ENCODE peak calls at places on chromosomes 6 and 20, in four cellular contexts. N is A549, X is HepG2, A is K562. O is an unnamed sample.

GRCh38 chr20:31841928-31842327 is 3.5 kb downstream of the FOXS1 start:
- DNase-seq in N (peak; percentile 79), X (peak; percentile 38), A (peak; percentile 38), O (no peak)

GRCh38 chr6:158042245-158042798 is 60.7 kb downstream of the SYNJ2 start:
- DNase-seq in N (peak; percentile 51), X (peak; percentile 40), A (peak; percentile 70), O (no peak)

GRCh38 chr6:20217476-20217855 is 5.2 kb upstream of the MBOAT1 start:
- DNase-seq in N (no peak), X (no peak), A (peak; percentile 35), O (no peak)

GRCh38 chr6:38058022-38058421 is 238.5 kb downstream of the ZFAND3 start:
- DNase-seq in N (no peak), X (peak; percentile 20), A (no peak), O (peak; percentile 20)

GRCh38 chr6:100346828-100347227 is 117.9 kb downstream of the SIM1 start:
- DNase-seq in N (peak; percentile 3), X (no peak), A (no peak), O (no peak)

GRCh38 chr6:32852018-32852843 is 1.3 kb downstream of the TAP1 start:
- DNase-seq in N (no peak), X (no peak), A (no peak), O (no peak)

GRCh38 chr6:121540210-121540609 is 104.8 kb downstream of the GJA1 start:
- DNase-seq in N (no peak), X (no peak), A (no peak), O (no peak)

GRCh38 chr20:50786703-50787102 is 8.2 kb upstream of the BCAS4 start:
- DNase-seq in N (no peak), X (no peak), A (no peak), O (no peak)

GRCh38 chr6:98845201-98846020 is 11.0 kb downstream of the POU3F2 start:
- DNase-seq in N (peak; percentile 72), X (peak; percentile 40), A (peak; percentile 71), O (peak; percentile 11)

GRCh38 chr20:19940945-19941590 is 76.1 kb upstream of the NAA20 start:
- DNase-seq in N (no peak), X (no peak), A (no peak), O (no peak)

GRCh38 chr20:7015257-7015656 is 247.8 kb downstream of the BMP2 start:
- DNase-seq in N (no peak), X (no peak), A (no peak), O (no peak)

GRCh38 chr6:142902636-142903053 is 42.3 kb downstream of the HIVEP2 start:
- DNase-seq in N (peak; percentile 65), X (peak; percentile 85), A (peak; percentile 27), O (peak; percentile 67)

GRCh38 chr20:43456809-43457639 is 672 bp upstream of the SRSF6 start:
- DNase-seq in N (peak; percentile 94), X (peak; percentile 97), A (peak; percentile 94), O (peak; percentile 74)

GRCh38 chr20:3759316-3759715 is 8.2 kb downstream of the ADISSP start:
- DNase-seq in N (no peak), X (no peak), A (no peak), O (no peak)

GRCh38 chr6:39182604-39183003 is 46.7 kb downstream of the KCNK5 start:
- DNase-seq in N (no peak), X (no peak), A (no peak), O (no peak)

GRCh38 chr6:170344631-170345576 is 38.3 kb downstream of the FAM120B start:
- DNase-seq in N (peak; percentile 73), X (peak; percentile 55), A (peak; percentile 52), O (peak; percentile 20)

GRCh38 chr20:44521484-44522481 is at the start of gene SERINC3:
- DNase-seq in N (peak; percentile 94), X (peak; percentile 94), A (peak; percentile 96), O (peak; percentile 78)
- TF ChIP-seq REST in N (no peak), X (no peak), A (no peak), O (no peak)

GRCh38 chr6:136070815-136071214 is 179.3 kb downstream of the MTFR2 start:
- DNase-seq in N (no peak), X (no peak), A (no peak), O (no peak)

GRCh38 chr6:136069119-136069518 is 181.0 kb downstream of the MTFR2 start:
- DNase-seq in N (no peak), X (no peak), A (no peak), O (no peak)

GRCh38 chr6:136072691-136073090 is 177.4 kb downstream of the MTFR2 start:
- DNase-seq in N (no peak), X (no peak), A (no peak), O (no peak)

GRCh38 chr6:136076496-136076895 is 173.6 kb downstream of the MTFR2 start:
- DNase-seq in N (no peak), X (no peak), A (no peak), O (no peak)

GRCh38 chr6:136073216-136073615 is 176.9 kb downstream of the MTFR2 start:
- DNase-seq in N (no peak), X (no peak), A (no peak), O (no peak)
- TF ChIP-seq MYC in N (no peak), X (no peak), A (no peak), O (no peak)

DNA sequence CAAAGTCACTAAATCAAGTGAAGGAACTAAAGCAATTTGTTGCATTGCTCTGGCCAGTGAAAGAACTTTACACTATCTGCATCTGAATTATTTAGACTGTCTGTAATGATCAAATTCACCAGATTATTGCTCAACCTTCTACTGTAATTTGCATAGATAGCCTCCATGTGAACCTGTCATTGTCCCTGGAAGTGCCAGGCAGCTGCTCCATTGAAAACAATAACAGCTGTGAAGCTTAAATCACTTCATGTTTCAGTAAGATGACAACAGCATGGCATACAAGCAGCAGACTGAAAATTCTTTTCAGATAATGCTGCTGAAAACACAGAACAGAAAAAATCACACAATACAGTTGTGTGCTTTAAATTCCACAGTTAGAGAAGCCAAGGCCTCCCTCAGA is 248.9 kb downstream of the TPBG start:
- DNase-seq in N (no peak), X (no peak), A (no peak), O (no peak)
- TF ChIP-seq REST in N (no peak), X (no peak), A (no peak), O (no peak)

DNA sequence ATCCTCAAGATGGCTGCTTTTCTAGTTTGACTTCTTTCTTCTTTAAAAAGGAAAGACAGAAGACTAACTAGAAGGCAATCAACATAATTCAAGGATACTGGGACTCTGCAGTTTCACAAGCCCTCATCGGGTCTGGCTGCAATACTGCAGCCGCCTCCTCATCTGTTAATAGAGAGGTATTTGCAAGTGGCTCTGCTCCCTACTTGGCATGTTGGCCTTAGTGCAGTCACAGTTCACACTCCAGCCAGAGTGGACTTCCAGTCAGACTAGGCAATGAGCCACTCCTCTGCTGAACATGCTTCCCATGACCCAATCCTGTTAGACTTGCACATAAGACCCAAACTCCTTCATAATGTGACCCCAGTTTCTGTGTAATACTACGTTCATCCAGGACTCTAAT is 141.9 kb upstream of the ENPP5 start:
- DNase-seq in N (no peak), X (no peak), A (no peak), O (no peak)
- TF ChIP-seq MYC in N (no peak), X (no peak), A (no peak), O (no peak)

DNA sequence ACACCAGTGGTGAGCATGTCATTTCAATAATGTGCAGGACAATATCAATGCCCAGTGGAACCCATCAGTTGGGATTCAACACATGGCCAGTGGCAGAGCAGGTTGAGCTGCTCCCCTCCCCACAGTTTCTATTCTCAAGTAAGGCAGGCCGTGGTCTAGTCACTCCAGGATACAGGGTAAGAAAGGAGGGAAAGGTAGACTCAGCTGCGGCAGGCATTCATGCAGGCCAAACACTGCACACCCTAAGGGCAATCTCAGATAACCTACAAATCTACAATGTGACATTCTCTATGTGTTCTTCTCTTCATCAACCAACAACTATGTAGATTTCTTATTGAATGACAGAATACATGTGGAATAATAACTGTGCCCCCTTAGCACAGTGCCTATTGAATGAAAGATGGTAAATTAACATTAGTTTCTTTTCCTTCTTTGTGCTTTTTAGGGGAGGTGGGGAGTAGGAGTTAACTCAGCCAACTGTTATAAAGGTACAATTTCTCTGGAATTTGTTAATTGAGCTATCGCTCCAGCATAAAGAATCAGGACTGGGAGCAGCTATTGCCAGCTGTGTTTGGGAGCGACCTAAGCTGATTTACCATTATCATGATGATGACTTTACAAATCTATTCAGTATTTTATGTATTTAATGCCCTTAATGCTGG is 89.7 kb downstream of the FAM50B start:
- DNase-seq in N (no peak), X (no peak), A (no peak), O (no peak)
- TF ChIP-seq REST in N (no peak), X (no peak), A (no peak), O (no peak)